ENCODE peak calls at places on chromosomes 7 and 10, in four cellular contexts. P, C, Q and S are unnamed samples.

GRCh38 chr7:25897261-25897782 is 254.7 kb upstream of the NFE2L3 start:
- DNase-seq in P (peak), C (peak), Q (no peak), S (no peak)

GRCh38 chr10:93068411-93069244 is 5.1 kb upstream of the CYP26A1 start:
- DNase-seq in P (no peak), C (no peak), Q (no peak), S (no peak)

GRCh38 chr10:127945335-127945734 is 38.4 kb downstream of the PTPRE start:
- DNase-seq in P (no peak), C (peak), Q (no peak), S (peak)

GRCh38 chr7:73521636-73522080 is 435 bp downstream of the BAZ1B start:
- DNase-seq in P (no peak), C (no peak), Q (no peak), S (no peak)

GRCh38 chr10:105413997-105414396 is 772.9 kb downstream of the SORCS3 start:
- DNase-seq in P (no peak), C (no peak), Q (no peak), S (no peak)

GRCh38 chr10:69092959-69093850 is 5.3 kb downstream of the SRGN start:
- DNase-seq in P (peak), C (peak), Q (peak), S (peak)

GRCh38 chr10:124671486-124672075 is 72.6 kb downstream of the FAM53B start:
- DNase-seq in P (no peak), C (peak), Q (no peak), S (no peak)

GRCh38 chr10:79490400-79491081 is 21.8 kb upstream of the EIF5AL1 start:
- DNase-seq in P (peak), C (no peak), Q (no peak), S (peak)

GRCh38 chr10:125451319-125451718 is 231.6 kb downstream of the TEX36 start:
- DNase-seq in P (no peak), C (no peak), Q (no peak), S (no peak)

GRCh38 chr10:104546756-104547155 is 94.3 kb upstream of the SORCS3 start:
- DNase-seq in P (no peak), C (peak), Q (no peak), S (no peak)

DNA sequence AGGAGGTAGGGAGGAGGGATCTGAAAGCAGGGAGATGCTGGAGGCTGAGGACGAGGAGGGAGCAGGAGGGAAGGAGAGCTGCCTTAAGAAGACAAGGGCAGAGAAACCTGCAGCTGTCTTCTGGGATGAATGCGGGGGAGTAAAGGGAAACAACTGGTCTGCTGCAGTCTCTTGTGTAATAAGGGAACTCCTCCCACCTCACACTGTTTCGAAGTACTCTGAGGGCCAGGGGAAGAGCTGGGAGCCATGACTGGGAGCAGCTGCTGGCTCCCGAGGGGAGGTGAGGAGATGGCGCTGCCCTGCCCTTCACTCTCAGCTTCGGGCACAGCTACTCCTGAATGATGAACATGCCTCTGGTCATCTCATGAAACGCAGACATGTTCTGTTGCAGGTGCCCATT is 65.1 kb downstream of the CLEC2L start:
- DNase-seq in P (peak), C (peak), Q (no peak), S (no peak)
- TF ChIP-seq CTCF in P (no peak), C (no peak), Q (no peak), S (no peak)

DNA sequence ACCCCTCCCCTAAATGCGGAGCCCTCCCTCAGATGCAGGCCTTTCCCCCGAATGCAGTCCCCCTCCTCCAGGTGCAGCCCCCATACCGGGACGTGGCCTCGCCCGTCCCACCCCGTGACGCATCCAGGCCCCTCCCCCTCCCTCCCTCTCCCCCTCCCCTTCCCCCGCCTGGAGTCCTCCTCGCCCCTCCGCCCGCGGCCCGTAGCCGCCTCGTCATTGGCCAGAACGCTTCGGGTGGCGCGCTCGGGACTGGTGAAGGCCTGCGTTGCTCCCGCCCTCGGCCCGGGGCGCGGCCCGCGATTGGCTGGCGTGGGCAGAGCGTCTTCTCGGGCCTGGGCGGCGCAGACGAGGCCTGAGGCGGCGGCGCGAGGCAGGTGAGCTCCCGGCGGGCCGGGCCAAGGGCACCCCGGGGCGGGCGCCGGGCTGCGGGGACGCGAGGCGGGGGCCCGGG is 16.0 kb upstream of the SUN1 start:
- DNase-seq in P (peak), C (peak), Q (peak), S (peak)
- TF ChIP-seq POLR2A in P (peak), C (peak), Q (peak), S (no peak)

GRCh38 chr7:36309301-36309700 is 80.4 kb upstream of the ANLN start:
- DNase-seq in P (no peak), C (no peak), Q (no peak), S (no peak)
- TF ChIP-seq CTCF in P (no peak), C (no peak), Q (no peak), S (no peak)

GRCh38 chr10:95756796-95757657 is 1.1 kb downstream of the ENTPD1 start:
- DNase-seq in P (no peak), C (peak), Q (no peak), S (no peak)
- TF ChIP-seq POLR2A in P (no peak), C (no peak), Q (no peak), S (no peak)

DNA sequence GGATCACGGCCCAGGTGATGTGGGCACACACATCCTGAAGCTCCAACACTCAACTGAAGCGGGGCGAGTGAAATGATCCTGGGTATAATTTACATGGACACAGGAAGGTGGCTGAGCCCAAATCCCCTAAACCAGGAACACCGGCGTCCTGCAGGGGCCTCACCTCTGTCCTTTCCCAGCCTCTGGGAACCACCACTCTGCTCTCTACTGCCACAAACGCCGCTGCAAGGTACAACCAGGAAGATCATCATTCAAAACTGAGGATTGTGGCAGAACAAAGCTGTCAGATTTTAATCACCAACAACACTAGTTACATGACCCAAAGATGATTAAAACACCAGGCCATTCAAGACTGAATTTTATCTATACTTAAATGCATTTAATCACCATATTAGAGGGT is 104.0 kb downstream of the DIP2C start:
- DNase-seq in P (no peak), C (no peak), Q (no peak), S (no peak)
- TF ChIP-seq CTCF in P (no peak), C (no peak), Q (no peak), S (no peak)

GRCh38 chr7:6444516-6445269 is 3.1 kb downstream of the DAGLB start:
- DNase-seq in P (no peak), C (no peak), Q (no peak), S (no peak)

GRCh38 chr7:6443372-6443941 is 4.3 kb downstream of the DAGLB start:
- DNase-seq in P (no peak), C (no peak), Q (no peak), S (no peak)

GRCh38 chr7:6448943-6449543 is 1.3 kb upstream of the DAGLB start:
- DNase-seq in P (peak), C (peak), Q (no peak), S (no peak)

GRCh38 chr7:6447589-6448210 is at the start of gene DAGLB:
- DNase-seq in P (peak), C (peak), Q (peak), S (peak)

GRCh38 chr7:6446977-6447588 is 671 bp downstream of the DAGLB start:
- DNase-seq in P (peak), C (peak), Q (no peak), S (peak)
- TF ChIP-seq POLR2A in P (no peak), C (no peak), Q (no peak), S (no peak)

GRCh38 chr10:97400665-97401454 is at the start of gene RRP12:
- DNase-seq in P (peak), C (peak), Q (peak), S (peak)
- TF ChIP-seq CTCF in P (no peak), C (no peak), Q (no peak), S (no peak)